ENCODE peak calls at places on chromosome 11, in eight cellular contexts. D, J, X, T, W, Y, Z and M are unnamed samples. For H3K9me3, the result is how much of the 10 kb centered on the place peaks cover.

GRCh38 chr11:113591122-113591521 is 115.0 kb downstream of the TMPRSS5 start:
- DNase-seq in J (no peak), Z (no peak), W (no peak), X (no peak), Y (no peak), D (peak), T (peak), M (no peak)

GRCh38 chr11:32002311-32002710 is 88.6 kb upstream of the RCN1 start:
- DNase-seq in W (no peak), X (no peak), J (no peak), Z (no peak), T (no peak), Y (no peak), D (no peak), M (no peak)

GRCh38 chr11:22441831-22442230 is 103.7 kb downstream of the SLC17A6 start:
- DNase-seq in D (no peak), W (no peak), X (no peak), J (no peak), Z (no peak), T (no peak), Y (no peak), M (no peak)

GRCh38 chr11:2294340-2295290 is 7.1 kb downstream of the C11orf21 start:
- DNase-seq in Y (no peak), T (peak), W (no peak), D (peak), J (peak), Z (no peak), X (no peak), M (no peak)

GRCh38 chr11:208177-208916 is 839 bp downstream of the RIC8A start:
- DNase-seq in T (peak), X (peak), Z (peak), J (peak), W (no peak), D (peak), Y (no peak), M (peak)

GRCh38 chr11:115493905-115494304 is 10.3 kb downstream of the CADM1 start:
- DNase-seq in J (no peak), X (no peak), T (no peak), Y (no peak), W (no peak), Z (no peak), D (no peak), M (no peak)

GRCh38 chr11:5624489-5625278 is at the start of gene TRIM34:
- DNase-seq in J (peak), Y (no peak), D (peak), W (peak), Z (no peak), X (peak), T (peak), M (peak)

GRCh38 chr11:5596611-5597201 is at the start of gene TRIM6:
- DNase-seq in X (peak), D (peak), Y (no peak), J (peak), W (no peak), T (peak), Z (no peak), M (no peak)

GRCh38 chr11:15826008-15826650 is 530.2 kb downstream of the SOX6 start:
- DNase-seq in W (no peak), X (no peak), T (no peak), J (no peak), Z (no peak), Y (no peak), D (no peak), M (no peak)

GRCh38 chr11:19101803-19102520 is 15.0 kb upstream of the ZDHHC13 start:
- DNase-seq in Z (no peak), T (no peak), D (no peak), W (no peak), J (no peak), Y (no peak), X (no peak), M (no peak)

GRCh38 chr11:115266066-115266465 is 238.1 kb downstream of the CADM1 start:
- DNase-seq in W (no peak), X (no peak), Y (no peak), T (no peak), J (no peak), D (no peak), Z (no peak), M (no peak)

GRCh38 chr11:17633987-17634775 is 85.2 kb upstream of the MYOD1 start:
- DNase-seq in D (no peak), Y (no peak), T (no peak), J (no peak), Z (peak), X (no peak), W (no peak), M (no peak)

GRCh38 chr11:121418625-121419114 is 33.4 kb upstream of the SORL1 start:
- DNase-seq in J (no peak), X (no peak), Y (no peak), W (no peak), T (no peak), D (peak), Z (no peak), M (peak)

GRCh38 chr11:34360056-34360455 is 2.2 kb upstream of the ABTB2 start:
- DNase-seq in T (no peak), X (no peak), W (no peak), Y (no peak), J (no peak), Z (no peak), D (no peak), M (no peak)

GRCh38 chr11:13152736-13153541 is 124.7 kb upstream of the BMAL1 start:
- DNase-seq in D (no peak), J (no peak), Z (no peak), X (no peak), Y (no peak), T (peak), W (no peak), M (no peak)

GRCh38 chr11:86805873-86806310 is 5.5 kb downstream of the PRSS23 start:
- DNase-seq in Z (no peak), J (no peak), T (no peak), Y (no peak), D (no peak), X (no peak), W (peak), M (no peak)

GRCh38 chr11:87926250-87926970 is 248.8 kb downstream of the RAB38 start:
- DNase-seq in J (no peak), X (peak), T (no peak), Y (no peak), D (peak), Z (no peak), W (no peak), M (no peak)

GRCh38 chr11:93922830-93923229 is 72.4 kb upstream of the VSTM5 start:
- DNase-seq in T (no peak), Z (no peak), Y (no peak), J (no peak), X (no peak), W (no peak), D (no peak), M (no peak)

GRCh38 chr11:9568161-9568853 is 5.2 kb upstream of the WEE1 start:
- DNase-seq in Y (no peak), Z (no peak), W (no peak), D (no peak), T (no peak), J (no peak), X (no peak), M (no peak)

GRCh38 chr11:121630041-121630440 is 177.3 kb upstream of the SORL1-AS1 start:
- DNase-seq in Y (no peak), W (no peak), X (no peak), D (no peak), T (no peak), J (no peak), Z (no peak), M (no peak)

GRCh38 chr11:19934828-19935259 is 222.2 kb downstream of the NAV2 start:
- DNase-seq in D (no peak), W (no peak), J (no peak), X (no peak), T (no peak), Y (peak), Z (no peak), M (no peak)

GRCh38 chr11:1827931-1828330 is 6.9 kb upstream of the SYT8 start:
- DNase-seq in Z (peak), W (no peak), Y (no peak), T (no peak), X (no peak), D (no peak), J (peak), M (no peak)

GRCh38 chr11:68750197-68750987 is 928 bp downstream of the TESMIN start:
- DNase-seq in W (no peak), Y (no peak), J (no peak), X (peak), T (peak), Z (peak), D (no peak), M (no peak)

GRCh38 chr11:1878134-1879031 is 13.3 kb downstream of the PRR33 start:
- DNase-seq in Y (no peak), X (no peak), Z (peak), T (no peak), W (no peak), J (peak), D (peak), M (no peak)

GRCh38 chr11:90220391-90220790 is 2.5 kb downstream of the CHORDC1 start:
- DNase-seq in Y (no peak), D (no peak), X (no peak), W (no peak), T (no peak), Z (no peak), J (no peak), M (no peak)

GRCh38 chr11:60994450-60995135 is 23.1 kb downstream of the CD6 start:
- DNase-seq in W (no peak), J (no peak), Y (no peak), D (no peak), X (no peak), Z (no peak), T (no peak), M (no peak)

GRCh38 chr11:95989780-95990179 is 65.9 kb upstream of the MTMR2 start:
- DNase-seq in Z (no peak), X (no peak), W (no peak), T (no peak), Y (no peak), D (no peak), J (no peak), M (no peak)

GRCh38 chr11:44623321-44623715 is 57.9 kb downstream of the CD82 start:
- DNase-seq in D (peak), Y (no peak), W (no peak), X (peak), J (peak), T (no peak), Z (no peak), M (no peak)

GRCh38 chr11:18578975-18579598 is 9.4 kb downstream of the UEVLD start:
- DNase-seq in T (no peak), J (no peak), D (no peak), Y (no peak), X (no peak), Z (peak), W (no peak), M (no peak)

GRCh38 chr11:35146074-35146521 is 7.1 kb downstream of the CD44 start:
- DNase-seq in W (peak), X (no peak), Y (no peak), J (no peak), Z (no peak), T (no peak), D (no peak), M (peak)

GRCh38 chr11:44110231-44110679 is 14.8 kb downstream of the EXT2 start:
- DNase-seq in D (peak), Y (no peak), W (no peak), X (peak), Z (no peak), T (peak), J (no peak), M (peak)

GRCh38 chr11:2138075-2138435 is 1.1 kb downstream of the IGF2 start:
- DNase-seq in D (no peak), Y (no peak), W (no peak), Z (no peak), J (no peak), X (no peak), T (peak), M (no peak)

GRCh38 chr11:67503119-67504022 is 1.8 kb downstream of the PITPNM1 start:
- DNase-seq in D (no peak), Z (no peak), X (no peak), W (no peak), J (no peak), T (peak), Y (no peak), M (no peak)

DNA sequence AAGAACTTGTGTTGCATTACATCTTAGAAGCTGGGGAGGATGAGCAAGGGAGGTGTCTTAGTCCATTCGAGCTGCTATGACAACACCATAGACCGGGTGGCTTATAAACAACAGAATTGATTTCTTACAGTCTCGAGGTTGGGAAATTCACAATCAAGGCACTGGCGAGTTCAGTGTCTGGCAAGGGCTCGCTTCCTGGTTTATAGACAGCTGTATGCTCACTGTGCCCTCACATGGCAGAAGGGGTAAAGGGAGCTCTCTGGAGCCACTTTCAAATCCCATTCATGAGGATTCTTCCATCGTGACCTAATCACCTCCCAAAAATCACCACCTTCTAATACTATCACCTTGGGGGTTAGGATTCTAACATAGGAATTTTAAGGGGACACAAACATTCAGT is 150.0 kb upstream of the NECTIN1 start:
- DNase-seq in Y (no peak), Z (no peak), D (no peak), J (no peak), T (no peak), X (no peak), W (no peak), M (no peak)
- TF ChIP-seq CTCF in Y (no peak), Z (no peak), D (no peak), J (no peak), T (no peak), X (no peak), W (peak), M (no peak)

GRCh38 chr11:62553839-62554361 is 7.3 kb upstream of the AHNAK start:
- DNase-seq in T (no peak), Z (no peak), W (no peak), Y (no peak), D (no peak), X (no peak), J (no peak), M (no peak)

GRCh38 chr11:62556102-62556871 is 9.7 kb upstream of the AHNAK start:
- DNase-seq in J (peak), W (peak), T (peak), Z (peak), D (peak), Y (peak), X (peak), M (peak)

GRCh38 chr11:62552931-62553838 is 6.6 kb upstream of the AHNAK start:
- DNase-seq in T (peak), D (peak), Z (no peak), J (peak), Y (peak), X (peak), W (no peak), M (peak)

GRCh38 chr11:62555464-62556092 is 9.0 kb upstream of the AHNAK start:
- DNase-seq in W (peak), Z (no peak), X (no peak), D (no peak), J (peak), T (peak), Y (no peak), M (no peak)

DNA sequence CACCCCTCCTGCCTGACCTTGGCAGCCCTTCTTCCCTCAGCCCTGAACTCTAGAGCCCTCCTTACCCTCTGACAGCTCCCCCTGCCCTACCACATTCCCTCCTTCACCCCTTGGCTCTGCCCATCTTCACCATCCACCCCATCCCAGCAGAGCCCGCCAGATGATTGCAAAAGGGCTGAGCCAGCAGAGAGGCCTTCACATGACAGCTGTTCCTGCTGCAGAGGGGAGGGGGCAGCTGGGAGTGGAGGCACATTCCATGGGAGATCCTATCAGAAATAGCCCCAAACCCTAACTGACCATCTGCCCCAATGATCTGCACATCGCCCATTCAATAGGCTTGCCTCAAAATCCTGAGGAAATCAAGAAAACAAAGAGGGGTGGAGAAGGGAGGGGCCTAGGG is 7.8 kb upstream of the AHNAK start:
- DNase-seq in Z (no peak), W (no peak), T (peak), J (peak), D (no peak), Y (no peak), X (no peak), M (no peak)
- H3K27ac ChIP-seq in Z (peak), W (peak), T (no peak), J (peak), D (peak), Y (peak), X (no peak), M (peak)

GRCh38 chr11:122976734-122977454 is 4.7 kb downstream of the BSX start:
- DNase-seq in J (no peak), Z (peak), W (no peak), T (peak), Y (no peak), D (no peak), X (peak), M (no peak)
- H3K9me3 ChIP-seq in J (under half), Z (under half), W (under half), T (under half), Y (under half), D (under half), X (under half), M (under half)

GRCh38 chr11:47850337-47850736 is 2.2 kb upstream of the NUP160 start:
- DNase-seq in D (peak), J (no peak), Y (no peak), W (no peak), Z (no peak), T (no peak), X (no peak), M (no peak)

GRCh38 chr11:47846998-47847397 is 1.2 kb downstream of the NUP160 start:
- DNase-seq in T (peak), Z (no peak), Y (no peak), J (no peak), W (no peak), X (no peak), D (no peak), M (no peak)

GRCh38 chr11:47847892-47848635 is at the start of gene NUP160:
- DNase-seq in Y (peak), D (peak), X (peak), T (peak), W (no peak), J (peak), Z (peak), M (peak)

GRCh38 chr11:47847537-47847891 is 636 bp downstream of the NUP160 start:
- DNase-seq in J (no peak), Z (no peak), X (no peak), D (no peak), T (no peak), Y (no peak), W (no peak), M (no peak)

DNA sequence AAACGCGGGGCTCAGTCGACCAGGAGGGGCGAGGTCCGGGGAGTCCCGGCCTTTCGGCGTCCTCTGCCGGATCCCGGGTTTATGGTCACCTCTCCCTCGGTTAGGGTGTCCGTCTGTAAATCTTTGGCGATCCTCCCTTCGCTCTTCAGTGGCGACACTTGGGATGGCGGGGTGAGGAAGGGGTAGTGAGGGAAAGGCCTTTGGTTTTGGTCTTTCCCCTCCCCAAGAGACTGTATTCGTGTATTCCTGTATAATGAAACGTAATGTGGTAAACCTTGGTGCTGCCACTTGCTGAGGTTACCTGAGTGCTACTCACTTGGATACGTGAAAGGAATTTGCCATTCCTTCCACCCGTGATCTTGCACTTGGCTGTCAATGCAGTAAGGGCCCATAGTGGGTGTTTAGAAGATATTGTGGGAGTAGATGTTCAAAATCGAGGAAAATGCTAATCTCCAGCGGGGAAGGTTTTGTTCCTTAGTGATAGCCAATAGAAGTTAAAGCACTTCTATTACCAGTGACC is 546 bp upstream of the NUP160 start:
- DNase-seq in T (no peak), W (no peak), Y (no peak), D (no peak), Z (no peak), J (no peak), X (no peak), M (no peak)
- TF ChIP-seq CTCF in T (peak), W (peak), Y (no peak), D (no peak), Z (no peak), J (no peak), X (peak), M (no peak)

DNA sequence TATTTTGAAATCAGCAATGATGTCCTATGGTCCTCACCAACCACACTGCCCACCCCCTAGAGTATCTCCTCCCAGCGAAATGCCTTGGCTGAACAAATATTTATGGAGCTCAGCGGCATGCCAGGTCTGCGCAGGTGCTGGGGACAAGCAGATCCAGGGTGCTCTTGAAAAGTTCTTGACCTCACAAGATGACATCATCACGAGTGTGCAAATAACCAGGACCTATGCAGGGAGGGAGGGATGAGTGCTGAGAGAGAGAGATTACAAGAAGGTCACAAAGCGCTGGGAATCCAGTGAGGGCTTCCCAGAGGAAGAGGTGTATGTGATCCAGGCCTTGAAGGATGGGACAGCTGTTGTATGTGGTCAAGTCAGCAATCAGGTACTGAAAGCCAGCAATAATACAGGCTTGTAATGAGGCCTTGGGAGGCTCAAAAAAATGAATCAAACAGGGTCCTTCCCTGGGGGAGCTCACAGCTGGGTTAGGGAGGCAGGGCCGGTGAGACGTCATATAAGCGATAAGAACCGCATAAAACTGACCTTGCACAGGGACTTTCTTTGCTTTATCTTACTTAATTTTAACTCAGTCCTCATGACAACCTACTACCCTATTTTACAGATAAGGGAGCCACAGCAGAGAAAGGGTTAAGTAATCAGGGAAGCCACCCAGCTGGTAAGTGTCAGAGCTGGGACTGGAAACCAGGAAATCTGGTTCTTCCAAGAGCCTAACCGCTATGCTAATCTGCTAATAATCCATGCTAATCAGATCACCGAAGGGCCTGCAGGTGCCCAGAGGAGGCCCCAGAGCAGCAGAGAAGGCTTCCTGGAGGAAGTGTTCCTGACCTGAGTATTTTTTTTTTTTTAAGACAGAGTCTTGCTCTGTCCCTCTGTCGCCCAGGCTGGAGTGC is 8.2 kb downstream of the ARRB1 start:
- DNase-seq in Y (no peak), T (peak), J (no peak), X (peak), Z (no peak), W (no peak), D (no peak), M (no peak)
- H3K27ac ChIP-seq in Y (no peak), T (no peak), J (no peak), X (no peak), Z (peak), W (no peak), D (peak), M (no peak)